ENCODE peak calls at places on chromosomes 5 and 9, in nine cellular contexts. S is right cardiac atrium, Q is psoas muscle, L is GM23338, G is GM23248, B is HCT116, W is mesendoderm, O is aorta, D is A673. K is an unnamed sample.

GRCh38 chr9:133368249-133368881 is 7.5 kb downstream of the SURF4 start:
- DNase-seq in S (peak; percentile 28), Q (no peak), L (no peak), G (peak; percentile 40), B (no peak), W (no peak), O (no peak), D (peak; percentile 20), K (no peak)

GRCh38 chr5:133714161-133714915 is 102.0 kb upstream of the FSTL4 start:
- DNase-seq in S (no peak), Q (no peak), L (no peak), G (peak; percentile 15), B (no peak), W (no peak), O (no peak), D (no peak), K (no peak)

GRCh38 chr5:135709998-135710670 is 124.3 kb upstream of the SLC25A48 start:
- DNase-seq in S (no peak), Q (no peak), L (no peak), G (peak; percentile 29), B (no peak), W (no peak), O (no peak), D (peak; percentile 91), K (no peak)

GRCh38 chr9:36665921-36666429 is 93.3 kb downstream of the MELK start:
- DNase-seq in S (no peak), Q (no peak), L (no peak), G (peak; percentile 1), B (no peak), W (no peak), O (no peak), D (no peak), K (no peak)

GRCh38 chr5:139949710-139950109 is 93.4 kb downstream of the NRG2 start:
- DNase-seq in S (peak; percentile 60), Q (no peak), L (peak; percentile 41), G (no peak), B (no peak), W (peak; percentile 48), O (no peak), D (no peak), K (no peak)

GRCh38 chr5:134224905-134225779 is 731 bp downstream of the PPP2CA start:
- DNase-seq in S (peak; percentile 85), Q (peak; percentile 81), L (peak; percentile 90), G (peak; percentile 88), B (no peak), W (peak; percentile 89), O (peak; percentile 90), D (peak; percentile 74), K (no peak)

GRCh38 chr9:95494416-95495371 is 22.1 kb downstream of the PTCH1 start:
- DNase-seq in S (peak; percentile 52), Q (no peak), L (peak; percentile 70), G (peak; percentile 48), B (no peak), W (peak; percentile 43), O (no peak), D (peak; percentile 85), K (no peak)

GRCh38 chr5:67315802-67316103 is 119.2 kb upstream of the CD180 start:
- DNase-seq in S (no peak), Q (no peak), L (no peak), G (no peak), B (no peak), W (no peak), O (no peak), D (no peak), K (no peak)

GRCh38 chr9:129665008-129665771 is at the start of gene PRRX2:
- DNase-seq in S (peak; percentile 85), Q (no peak), L (peak; percentile 80), G (peak; percentile 94), B (no peak), W (peak; percentile 57), O (peak; percentile 91), D (peak; percentile 88), K (no peak)
- H3K4me3 ChIP-seq in S (peak within 1 kb of the TSS; percentile 49), Q (peak within 1 kb of the TSS; percentile 47), L (peak within 1 kb of the TSS; percentile 72), G (peak within 1 kb of the TSS; percentile 82), B (peak within 1 kb of the TSS; percentile 70), W (no peak within 1 kb of the TSS), O (peak within 1 kb of the TSS; percentile 85), D (peak within 1 kb of the TSS; percentile 54), K (no peak within 1 kb of the TSS)

GRCh38 chr5:6637590-6637989 is 4.3 kb downstream of the SRD5A1 start:
- DNase-seq in S (no peak), Q (no peak), L (no peak), G (no peak), B (no peak), W (peak; percentile 23), O (no peak), D (no peak), K (no peak)

GRCh38 chr5:6638236-6638635 is 5.0 kb downstream of the SRD5A1 start:
- DNase-seq in S (no peak), Q (no peak), L (no peak), G (no peak), B (no peak), W (no peak), O (no peak), D (no peak), K (peak; percentile 74)

GRCh38 chr5:6634788-6635430 is 1.7 kb downstream of the SRD5A1 start:
- DNase-seq in S (no peak), Q (no peak), L (no peak), G (peak; percentile 24), B (no peak), W (no peak), O (no peak), D (no peak), K (no peak)

GRCh38 chr5:6636293-6636692 is 3.1 kb downstream of the SRD5A1 start:
- DNase-seq in S (no peak), Q (no peak), L (no peak), G (no peak), B (no peak), W (no peak), O (no peak), D (no peak), K (peak; percentile 42)

DNA sequence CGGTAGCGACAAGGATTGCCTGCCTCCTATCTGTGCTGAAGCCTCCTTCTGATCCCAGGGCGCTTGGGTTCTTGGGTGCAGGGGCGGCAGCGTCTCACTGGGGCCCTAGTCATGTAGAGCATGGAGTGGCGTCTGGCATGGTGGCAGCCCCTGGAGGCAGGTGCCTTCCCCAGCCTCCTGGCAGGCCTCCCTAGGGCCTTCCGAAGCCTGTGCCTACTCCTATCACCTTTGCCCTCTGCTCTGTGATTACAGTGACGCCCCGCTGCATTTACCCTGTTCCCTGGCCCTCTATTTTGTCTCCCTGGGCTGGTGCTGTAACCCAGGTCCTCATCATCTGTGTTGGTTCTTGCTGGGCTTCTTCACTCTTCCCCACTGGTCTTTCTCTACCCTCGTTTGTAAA is 3.8 kb downstream of the SRD5A1 start:
- DNase-seq in S (no peak), Q (no peak), L (no peak), G (no peak), B (no peak), W (no peak), O (no peak), D (no peak), K (no peak)
- H3K27ac ChIP-seq in S (no peak overlapping the region), Q (no peak overlapping the region), L (no peak overlapping the region), G (no peak overlapping the region), B (no peak overlapping the region), W (no peak overlapping the region), O (no peak overlapping the region), D (no peak overlapping the region), K (peak overlapping the region; percentile 60)

DNA sequence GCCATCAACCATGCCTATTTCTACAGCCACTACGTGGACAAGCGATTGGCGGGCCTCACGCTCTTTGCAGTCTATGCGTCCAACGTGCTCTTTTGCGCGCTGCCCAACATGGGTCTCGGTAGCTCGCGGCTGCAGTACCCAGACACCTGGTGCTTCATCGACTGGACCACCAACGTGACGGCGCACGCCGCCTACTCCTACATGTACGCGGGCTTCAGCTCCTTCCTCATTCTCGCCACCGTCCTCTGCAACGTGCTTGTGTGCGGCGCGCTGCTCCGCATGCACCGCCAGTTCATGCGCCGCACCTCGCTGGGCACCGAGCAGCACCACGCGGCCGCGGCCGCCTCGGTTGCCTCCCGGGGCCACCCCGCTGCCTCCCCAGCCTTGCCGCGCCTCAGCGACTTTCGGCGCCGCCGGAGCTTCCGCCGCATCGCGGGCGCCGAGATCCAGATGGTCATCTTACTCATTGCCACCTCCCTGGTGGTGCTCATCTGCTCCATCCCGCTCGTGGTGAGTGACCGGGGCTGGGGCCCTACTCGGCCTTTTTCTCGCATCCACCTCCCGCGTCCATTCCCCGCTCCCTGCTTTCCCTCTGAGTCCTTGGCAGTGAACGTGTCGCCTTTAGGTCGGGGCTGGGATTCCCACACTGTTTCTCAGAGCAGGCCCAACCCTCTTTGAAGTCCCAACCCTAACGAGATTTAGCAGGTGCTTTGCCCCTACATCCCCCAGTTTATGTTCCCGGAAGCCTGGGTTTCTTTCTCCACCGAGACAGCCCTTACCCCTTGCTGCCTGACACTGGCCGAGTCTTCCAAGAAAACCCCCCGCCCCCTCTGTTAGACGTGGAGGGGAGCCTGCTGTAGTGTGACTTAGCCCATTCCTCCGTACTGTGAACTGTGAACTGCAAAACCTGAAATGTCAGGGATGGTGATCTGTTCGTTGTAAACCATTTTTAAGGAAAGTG is 1.9 kb downstream of the PTGER4 start:
- DNase-seq in S (peak; percentile 65), Q (peak; percentile 68), L (peak; percentile 59), G (peak; percentile 63), B (no peak), W (peak; percentile 46), O (peak; percentile 81), D (no peak), K (no peak)
- H3K4me3 ChIP-seq in S (peak overlapping the region; percentile 84), Q (peak overlapping the region; percentile 76), L (peak overlapping the region; percentile 57), G (peak overlapping the region; percentile 76), B (no peak overlapping the region), W (peak overlapping the region; percentile 16), O (no peak overlapping the region), D (peak overlapping the region; percentile 65), K (peak overlapping the region; percentile 90)

GRCh38 chr9:136697821-136698526 is 10.7 kb upstream of the AGPAT2 start:
- DNase-seq in S (no peak), Q (no peak), L (no peak), G (no peak), B (no peak), W (no peak), O (no peak), D (no peak), K (no peak)

GRCh38 chr9:136698681-136699246 is 11.5 kb upstream of the AGPAT2 start:
- DNase-seq in S (no peak), Q (no peak), L (no peak), G (no peak), B (no peak), W (no peak), O (no peak), D (no peak), K (no peak)

GRCh38 chr9:136700959-136701664 is 11.3 kb upstream of the DIPK1B start:
- DNase-seq in S (no peak), Q (no peak), L (no peak), G (no peak), B (no peak), W (no peak), O (no peak), D (no peak), K (no peak)

GRCh38 chr9:136701665-136702048 is 10.7 kb upstream of the DIPK1B start:
- DNase-seq in S (no peak), Q (no peak), L (no peak), G (no peak), B (no peak), W (no peak), O (no peak), D (no peak), K (no peak)

DNA sequence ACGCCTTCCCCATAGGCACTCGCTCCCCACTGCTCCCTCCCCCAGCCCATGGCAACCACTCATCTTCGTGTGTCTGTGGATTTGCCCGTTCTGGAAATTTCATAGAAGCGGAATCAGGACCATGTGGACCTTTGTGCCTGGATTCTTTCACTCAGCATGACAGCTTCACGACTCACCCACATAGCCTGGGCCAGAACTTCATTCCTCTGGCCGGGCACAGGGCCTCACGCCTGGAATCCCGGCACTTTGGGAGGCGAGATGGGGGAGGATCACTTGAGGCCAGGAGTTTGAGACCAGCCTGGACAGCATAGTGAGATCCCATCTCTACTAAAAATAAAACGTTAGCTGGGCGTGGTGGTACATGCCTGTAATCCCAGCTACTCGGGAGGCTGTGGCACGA is 12.1 kb upstream of the DIPK1B start:
- DNase-seq in S (no peak), Q (no peak), L (no peak), G (peak; percentile 60), B (no peak), W (no peak), O (no peak), D (no peak), K (no peak)
- H3K27ac ChIP-seq in S (no peak overlapping the region), Q (no peak overlapping the region), L (no peak overlapping the region), G (no peak overlapping the region), B (no peak overlapping the region), W (no peak overlapping the region), O (no peak overlapping the region), D (no peak overlapping the region), K (no peak overlapping the region)

K was measured in keratinocyte.